ENCODE peak calls at places on chromosomes 1 and 21, in six cellular contexts. U, T, A, R, K and O are unnamed samples.

GRCh38 chr1:62144238-62144831 is 50.3 kb upstream of the L1TD1 start:
- DNase-seq in T (no peak), U (peak), R (no peak), A (peak), K (peak), O (peak)

GRCh38 chr21:8989261-8989882 is 1532.0 kb upstream of the TPTE start:
- DNase-seq in A (no peak), R (no peak), T (no peak), K (no peak), U (no peak), O (no peak)

GRCh38 chr1:203178083-203178482 is 2.5 kb upstream of the MYBPH start:
- DNase-seq in T (peak), K (no peak), U (no peak), R (no peak), A (peak), O (no peak)

GRCh38 chr1:78718566-78718965 is 68.9 kb downstream of the IFI44 start:
- DNase-seq in R (no peak), U (peak), A (no peak), T (no peak), K (no peak), O (no peak)

GRCh38 chr21:45457161-45457831 is 52.3 kb downstream of the COL18A1 start:
- DNase-seq in K (no peak), R (no peak), T (peak), U (no peak), A (no peak), O (no peak)

GRCh38 chr1:64839732-64840405 is 95.0 kb downstream of the RAVER2 start:
- DNase-seq in A (no peak), R (no peak), K (no peak), T (no peak), U (no peak), O (no peak)

GRCh38 chr1:233006582-233006981 is 56.2 kb downstream of the NTPCR start:
- DNase-seq in K (no peak), U (no peak), A (peak), R (no peak), T (no peak), O (no peak)

GRCh38 chr1:103273106-103273505 is 164.8 kb upstream of the COL11A1 start:
- DNase-seq in K (no peak), T (no peak), U (no peak), A (no peak), R (no peak), O (no peak)

GRCh38 chr1:41672641-41673313 is 188.3 kb upstream of the EDN2 start:
- DNase-seq in R (no peak), T (no peak), U (peak), K (no peak), A (no peak), O (no peak)

GRCh38 chr1:33256335-33256700 is at the start of gene ZNF362:
- DNase-seq in R (peak), T (peak), K (peak), A (peak), U (peak), O (peak)

GRCh38 chr1:114428083-114428754 is 82.8 kb downstream of the TRIM33 start:
- DNase-seq in T (no peak), A (no peak), R (no peak), U (peak), K (no peak), O (peak)

GRCh38 chr1:109040627-109041613 is 982 bp downstream of the WDR47 start:
- DNase-seq in U (peak), A (peak), T (peak), K (peak), R (no peak), O (peak)

GRCh38 chr1:88327391-88328267 is 356.4 kb upstream of the PKN2 start:
- DNase-seq in A (no peak), T (no peak), R (no peak), U (peak), K (no peak), O (peak)

GRCh38 chr1:205975387-205975998 is 27.7 kb downstream of the RAB7B start:
- DNase-seq in K (no peak), U (no peak), R (no peak), A (no peak), T (no peak), O (no peak)

GRCh38 chr1:224411766-224412165 is 22.8 kb downstream of the WDR26 start:
- DNase-seq in T (no peak), A (no peak), R (no peak), U (no peak), K (no peak), O (no peak)

GRCh38 chr1:81119319-81119718 is 681.4 kb upstream of the ADGRL2 start:
- DNase-seq in A (no peak), K (no peak), U (no peak), R (no peak), T (no peak), O (no peak)

GRCh38 chr1:203276408-203276807 is 28.9 kb upstream of the BTG2 start:
- DNase-seq in U (no peak), K (no peak), T (no peak), A (no peak), R (no peak), O (no peak)

GRCh38 chr21:44505673-44506278 is 34.2 kb downstream of the KRTAP10-1 start:
- DNase-seq in K (peak), R (no peak), T (no peak), A (no peak), U (no peak), O (peak)

GRCh38 chr1:203465146-203465798 is 10.3 kb upstream of the PRELP start:
- DNase-seq in A (no peak), R (no peak), U (no peak), K (no peak), T (no peak), O (no peak)

GRCh38 chr1:204583909-204584632 is 67.9 kb downstream of the MDM4 start:
- DNase-seq in R (no peak), T (peak), U (no peak), K (no peak), A (peak), O (no peak)

GRCh38 chr1:102954576-102954975 is 153.7 kb downstream of the COL11A1 start:
- DNase-seq in R (no peak), A (no peak), K (no peak), U (no peak), T (no peak), O (no peak)

GRCh38 chr1:165580931-165581871 is 37.4 kb downstream of the LRRC52 start:
- DNase-seq in K (no peak), U (no peak), A (no peak), R (no peak), T (no peak), O (no peak)

GRCh38 chr1:87524021-87524754 is 195.5 kb downstream of the LMO4 start:
- DNase-seq in U (no peak), T (no peak), A (no peak), K (no peak), R (no peak), O (no peak)

GRCh38 chr1:109910123-109910962 is at the start of gene CSF1:
- DNase-seq in K (peak), T (peak), R (peak), U (peak), A (peak), O (peak)

GRCh38 chr1:152495066-152495675 is 15.4 kb upstream of the LCE5A start:
- DNase-seq in A (no peak), R (no peak), U (no peak), K (no peak), T (no peak), O (peak)

GRCh38 chr1:98049370-98050115 is 128.7 kb upstream of the DPYD start:
- DNase-seq in K (no peak), R (no peak), U (peak), T (peak), A (peak), O (peak)

GRCh38 chr1:89966666-89967065 is 28.2 kb upstream of the ZNF326 start:
- DNase-seq in T (no peak), K (no peak), R (no peak), A (no peak), U (no peak), O (peak)

GRCh38 chr21:44453120-44453519 is 2.2 kb upstream of the LRRC3 start:
- DNase-seq in T (no peak), R (no peak), A (no peak), K (no peak), U (no peak), O (no peak)

GRCh38 chr1:60904079-60904852 is 178.1 kb upstream of the NFIA start:
- DNase-seq in A (no peak), K (no peak), R (no peak), U (peak), T (peak), O (no peak)